ENCODE peak calls at places on chromosomes 4 and X, in four cellular contexts. J, Y, U and M are unnamed samples.

GRCh38 chr4:156824451-156825060 is 147.0 kb downstream of the PDGFC start:
- DNase-seq in U (no peak), J (no peak), Y (no peak), M (no peak)

GRCh38 chr4:2062168-2062807 is 3.2 kb downstream of the NAT8L start:
- DNase-seq in Y (no peak), J (no peak), U (no peak), M (no peak)

GRCh38 chr4:48187813-48188212 is 53.8 kb upstream of the TXK start:
- DNase-seq in J (no peak), U (no peak), Y (no peak), M (no peak)

GRCh38 chrX:43267652-43268051 is 388.4 kb upstream of the MAOA start:
- DNase-seq in J (no peak), U (no peak), Y (no peak), M (no peak)

GRCh38 chr4:7423391-7423790 is 11.3 kb downstream of the PSAPL1 start:
- DNase-seq in Y (no peak), J (no peak), U (peak), M (no peak)

GRCh38 chr4:159141193-159141592 is 38.3 kb downstream of the RAPGEF2 start:
- DNase-seq in J (peak), U (no peak), Y (no peak), M (no peak)

GRCh38 chrX:118520206-118520857 is 24.7 kb downstream of the DOCK11 start:
- DNase-seq in U (no peak), J (no peak), Y (no peak), M (no peak)

GRCh38 chr4:33060873-33061542 is 2340.8 kb downstream of the PCDH7 start:
- DNase-seq in U (no peak), Y (no peak), J (peak), M (peak)

GRCh38 chrX:126552313-126553022 is at the start of gene DCAF12L1:
- DNase-seq in J (no peak), Y (peak), U (peak), M (no peak)

GRCh38 chr4:117085185-117085701 is at the start of gene TRAM1L1:
- DNase-seq in U (peak), J (peak), Y (peak), M (peak)

GRCh38 chrX:148562846-148563245 is 62.4 kb downstream of the AFF2 start:
- DNase-seq in U (no peak), J (no peak), Y (no peak), M (no peak)

GRCh38 chr4:152970102-152970820 is 34.1 kb downstream of the FHDC1 start:
- DNase-seq in Y (peak), U (no peak), J (no peak), M (no peak)

GRCh38 chr4:111628437-111628836 is 516.8 kb upstream of the FAM241A start:
- DNase-seq in J (no peak), U (no peak), Y (no peak), M (no peak)

GRCh38 chr4:111630705-111631104 is 514.5 kb upstream of the FAM241A start:
- DNase-seq in U (no peak), Y (peak), J (no peak), M (no peak)

GRCh38 chr4:111633663-111634266 is 511.5 kb upstream of the FAM241A start:
- DNase-seq in U (no peak), Y (no peak), J (no peak), M (no peak)

GRCh38 chr4:111632752-111633151 is 512.5 kb upstream of the FAM241A start:
- DNase-seq in J (no peak), U (no peak), Y (no peak), M (no peak)

DNA sequence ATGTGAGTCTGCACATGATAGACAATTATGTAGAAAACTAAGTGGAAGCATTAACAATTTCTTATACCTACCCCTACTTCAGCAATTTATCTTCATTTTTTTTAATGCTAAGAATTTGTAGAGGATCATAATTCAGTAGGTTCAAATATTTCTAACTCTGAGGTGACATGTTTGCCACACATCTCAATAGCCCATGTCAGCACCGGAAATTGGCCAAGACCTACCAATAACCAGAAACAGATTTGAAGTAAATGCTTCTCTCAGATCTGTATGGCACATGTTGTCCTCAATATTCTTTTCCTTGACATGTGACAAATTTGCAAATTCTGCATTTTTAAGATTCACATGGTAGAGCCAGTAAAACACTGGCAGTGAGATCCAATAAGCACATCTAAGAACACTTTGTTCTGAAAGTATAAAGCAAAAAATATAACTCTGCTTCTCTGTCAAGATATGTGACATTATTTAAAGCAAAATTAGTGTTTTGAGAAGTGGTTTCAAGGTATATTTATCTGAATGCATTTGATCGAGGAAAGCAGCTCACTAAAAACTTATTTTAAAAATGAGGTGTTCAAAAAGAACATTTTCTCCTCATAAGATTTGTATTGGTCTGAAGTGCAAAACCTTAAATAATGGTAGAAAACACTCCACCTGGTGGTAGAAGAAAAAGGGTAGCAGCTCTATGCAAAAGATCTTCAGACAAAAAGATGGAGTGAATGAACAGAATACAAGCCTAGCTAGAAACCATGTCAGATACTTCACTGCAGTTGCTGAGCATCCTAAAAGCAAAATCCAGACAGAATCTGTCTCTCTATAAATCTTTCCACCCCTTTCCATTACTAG is 513.9 kb upstream of the FAM241A start:
- DNase-seq in J (no peak), Y (peak), U (no peak), M (no peak)
- TF ChIP-seq POLR2A in J (no peak), Y (no peak), U (no peak), M (no peak)

GRCh38 chrX:145552643-145553042 is 265.0 kb upstream of the SLITRK2 start:
- DNase-seq in Y (no peak), U (no peak), J (no peak), M (no peak)

GRCh38 chrX:145549476-145549875 is 268.2 kb upstream of the SLITRK2 start:
- DNase-seq in U (no peak), Y (no peak), J (no peak), M (no peak)
- H3K4me3 ChIP-seq in U (no peak), Y (no peak), J (no peak), M (no peak)

GRCh38 chr4:38620527-38620926 is 43.5 kb upstream of the KLF3 start:
- DNase-seq in Y (no peak), J (no peak), U (no peak), M (no peak)

GRCh38 chr4:38623260-38623659 is 40.7 kb upstream of the KLF3 start:
- DNase-seq in U (no peak), Y (no peak), J (no peak), M (no peak)

GRCh38 chr4:38620025-38620424 is 44.0 kb upstream of the KLF3 start:
- DNase-seq in J (no peak), U (no peak), Y (no peak), M (no peak)

GRCh38 chr4:38621831-38622230 is 42.2 kb upstream of the KLF3 start:
- DNase-seq in Y (no peak), J (no peak), U (no peak), M (no peak)

DNA sequence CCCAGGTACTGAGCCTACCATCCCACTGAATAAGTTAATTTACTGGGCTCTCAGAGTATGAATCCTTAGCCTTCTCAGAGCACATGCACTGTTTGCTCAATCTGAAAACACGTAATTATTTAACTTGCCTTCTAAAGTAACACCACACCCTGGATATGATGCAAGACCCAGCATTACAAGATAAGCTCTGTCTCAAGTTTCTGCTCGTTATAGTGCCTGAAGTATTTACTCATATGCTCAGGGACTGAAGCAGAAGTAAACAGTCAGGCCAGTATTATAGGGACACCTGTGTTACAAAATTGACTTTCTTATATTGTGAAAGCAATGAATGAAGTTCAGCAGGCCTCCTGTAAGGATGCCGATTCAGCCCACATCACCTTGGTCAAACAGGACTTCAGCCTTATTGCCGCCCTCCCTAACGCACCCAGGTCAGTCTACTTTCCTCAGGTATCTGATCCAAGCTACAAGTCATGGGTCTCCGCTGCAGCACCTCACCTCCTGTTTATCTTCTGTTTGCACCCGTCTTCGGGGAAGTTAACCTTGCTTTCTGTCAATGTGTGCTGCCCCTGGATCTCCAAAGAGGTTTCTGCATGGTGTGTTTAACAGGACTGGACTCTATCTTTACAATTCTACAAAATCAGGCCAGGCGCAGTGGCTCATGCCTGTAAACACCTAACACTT is 42.9 kb upstream of the KLF3 start:
- DNase-seq in U (no peak), Y (no peak), J (peak), M (no peak)
- TF ChIP-seq POLR2A in U (no peak), Y (no peak), J (no peak), M (no peak)

GRCh38 chr4:38129452-38129830 is 169.2 kb downstream of the PTTG2 start:
- DNase-seq in J (no peak), U (no peak), Y (no peak), M (no peak)
- H3K4me3 ChIP-seq in J (no peak), U (no peak), Y (no peak), M (no peak)

GRCh38 chr4:31085736-31086135 is 365.6 kb downstream of the PCDH7 start:
- DNase-seq in Y (peak), U (no peak), J (no peak), M (no peak)
- TF ChIP-seq POLR2A in Y (no peak), U (no peak), J (no peak), M (no peak)

GRCh38 chr4:94583938-94584641 is 132.3 kb downstream of the PDLIM5 start:
- DNase-seq in J (no peak), U (no peak), Y (no peak), M (no peak)
- H3K4me3 ChIP-seq in J (no peak), U (no peak), Y (no peak), M (no peak)

GRCh38 chr4:170872794-170873193 is 783.0 kb upstream of the AADAT start:
- DNase-seq in J (no peak), U (no peak), Y (no peak), M (no peak)
- TF ChIP-seq POLR2A in J (no peak), U (no peak), Y (no peak), M (no peak)